ENCODE peak calls at places on chromosomes 4 and X, in four cellular contexts. G is GM12878, W is SK-N-SH, J is H1. X is an unnamed sample.

GRCh38 chr4:107699466-107700206 is 20.4 kb downstream of the PAPSS1 start:
- DNase-seq in J (no peak), G (no peak), W (no peak), X (no peak)

GRCh38 chr4:129179276-129179675 is 83.3 kb downstream of the C4orf33 start:
- DNase-seq in J (no peak), W (no peak), G (no peak), X (no peak)

GRCh38 chrX:130165181-130165702 is 399 bp downstream of the AIFM1 start:
- DNase-seq in W (peak), J (no peak), G (no peak), X (peak)

GRCh38 chrX:115098897-115099296 is 81.5 kb upstream of the IL13RA2 start:
- DNase-seq in J (no peak), G (no peak), W (no peak), X (no peak)

GRCh38 chrX:130702867-130703707 is 199.9 kb downstream of the ENOX2 start:
- DNase-seq in G (no peak), J (no peak), W (no peak), X (peak)

GRCh38 chr4:102076622-102077021 is 268.7 kb downstream of the SLC39A8 start:
- DNase-seq in G (no peak), W (no peak), J (no peak), X (no peak)

GRCh38 chr4:30614771-30615170 is 105.4 kb upstream of the PCDH7 start:
- DNase-seq in J (no peak), G (no peak), W (no peak), X (no peak)

GRCh38 chr4:169724251-169724650 is 33.5 kb downstream of the HPF1 start:
- DNase-seq in G (no peak), W (no peak), J (no peak), X (no peak)

DNA sequence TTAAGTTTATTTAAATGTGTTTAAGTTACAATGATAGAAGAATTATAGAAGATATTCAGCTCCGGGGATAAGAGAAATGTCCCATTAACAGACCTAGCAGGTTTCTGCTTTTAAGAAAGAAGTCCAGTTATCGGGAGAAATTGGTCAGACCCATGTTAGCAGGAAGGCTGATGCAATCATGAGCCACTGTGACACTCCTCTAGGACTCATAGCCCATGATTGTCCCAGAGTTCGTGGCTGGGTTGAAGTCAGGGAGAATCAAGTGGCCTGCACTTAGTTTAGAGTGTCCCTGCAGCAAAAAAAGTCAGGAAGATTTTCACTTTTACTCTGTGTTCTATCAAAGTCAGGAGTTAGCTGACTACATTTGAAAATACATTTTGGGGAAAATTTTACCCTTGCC is 72.0 kb downstream of the TMEM144 start:
- DNase-seq in G (no peak), J (no peak), W (no peak), X (no peak)
- TF ChIP-seq POLR2AphosphoS5 in G (no peak), J (no peak), W (no peak), X (no peak)

DNA sequence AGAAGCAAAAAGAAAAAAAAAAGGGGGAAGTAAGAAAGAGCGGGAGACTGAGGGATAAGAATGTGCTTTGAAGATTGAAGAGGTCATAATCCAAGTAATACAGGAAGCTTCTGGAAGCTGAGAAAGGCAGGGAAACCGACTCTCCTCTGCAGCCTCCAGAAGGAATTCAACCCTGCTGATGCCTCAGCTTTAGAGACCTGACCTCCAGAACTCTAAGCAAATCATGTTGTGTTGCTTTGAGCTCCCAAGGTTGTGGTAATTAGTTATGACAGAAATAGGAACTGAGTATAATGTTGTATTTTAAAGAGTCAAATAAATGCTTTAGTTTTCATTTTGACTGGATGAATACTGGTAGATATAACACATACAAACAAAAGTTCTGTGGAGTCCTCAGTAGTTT is 48.0 kb upstream of the FAT1 start:
- DNase-seq in W (no peak), G (no peak), J (no peak), X (no peak)
- TF ChIP-seq TCF12 in W (no peak), G (no peak), J (no peak), X (no peak)

GRCh38 chr4:16597829-16598228 is 300.6 kb downstream of the LDB2 start:
- DNase-seq in J (no peak), G (no peak), W (no peak), X (peak)
- TF ChIP-seq POLR2AphosphoS5 in J (no peak), G (no peak), W (no peak), X (no peak)

DNA sequence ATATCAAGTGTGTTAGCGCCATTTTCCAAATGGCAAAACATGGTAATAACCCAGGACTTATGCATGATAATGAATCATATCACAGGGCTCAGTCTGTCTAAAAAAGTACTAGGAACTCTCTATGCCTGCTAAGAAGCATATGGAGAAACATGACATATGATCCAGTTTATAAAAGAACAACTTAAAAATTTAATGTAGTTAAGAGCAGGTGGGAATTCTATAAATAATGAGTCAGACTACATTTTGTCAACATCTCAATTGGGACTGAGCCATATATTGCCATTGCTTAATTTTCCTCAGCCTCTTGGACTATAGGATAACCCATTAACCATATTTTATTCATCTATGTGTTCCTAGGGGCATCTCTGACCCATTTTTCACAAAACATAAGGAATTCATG is 360.4 kb upstream of the AGA start:
- DNase-seq in G (no peak), W (no peak), J (no peak), X (no peak)
- TF ChIP-seq TCF12 in G (no peak), W (no peak), J (no peak), X (no peak)

GRCh38 chr4:127782275-127783025 is at the start of gene HSPA4L:
- DNase-seq in J (no peak), G (peak), W (no peak), X (peak)
- TF ChIP-seq POLR2AphosphoS5 in J (peak), G (peak), W (peak), X (peak)

GRCh38 chr4:37430718-37431416 is 186.3 kb downstream of the NWD2 start:
- DNase-seq in W (no peak), G (no peak), J (no peak), X (peak)

GRCh38 chr4:37427193-37427592 is 182.7 kb downstream of the NWD2 start:
- DNase-seq in J (no peak), W (no peak), G (no peak), X (no peak)

GRCh38 chr4:37434469-37434868 is 189.9 kb downstream of the NWD2 start:
- DNase-seq in J (no peak), W (no peak), G (no peak), X (no peak)

GRCh38 chr4:37429906-37430305 is 185.4 kb downstream of the NWD2 start:
- DNase-seq in W (no peak), J (no peak), G (no peak), X (no peak)

GRCh38 chr4:37431417-37431743 is 186.8 kb downstream of the NWD2 start:
- DNase-seq in W (no peak), G (no peak), J (no peak), X (peak)
- TF ChIP-seq TCF12 in W (no peak), G (no peak), J (no peak), X (no peak)

X was measured in HepG2.